ENCODE peak calls at places on chromosomes 3 and 15, in five cellular contexts. One of them, this sample, is unnamed.

GRCh38 chr3:142808103-142808917 is 80.6 kb downstream of the PCOLCE2 start:
- DNase-seq in H7: no peak
- DNase-seq in IMR-90: peak; percentile 72
- DNase-seq in adipocyte: peak; percentile 39
- DNase-seq in fibroblast of lung: peak; percentile 86
- DNase-seq in this sample: no peak

GRCh38 chr3:189914799-189915198 is 205.9 kb downstream of the P3H2 start:
- DNase-seq in fibroblast of lung: peak; percentile 95
- DNase-seq in adipocyte: peak; percentile 90
- DNase-seq in H7: no peak
- DNase-seq in IMR-90: peak; percentile 96
- DNase-seq in this sample: no peak

GRCh38 chr3:101603184-101603583 is 29.2 kb downstream of the PCNP start:
- DNase-seq in fibroblast of lung: no peak
- DNase-seq in IMR-90: no peak
- DNase-seq in H7: no peak
- DNase-seq in adipocyte: no peak
- DNase-seq in this sample: no peak

GRCh38 chr15:67290319-67290718 is 35.7 kb downstream of the IQCH start:
- DNase-seq in H7: no peak
- DNase-seq in adipocyte: peak; percentile 39
- DNase-seq in IMR-90: no peak
- DNase-seq in fibroblast of lung: peak; percentile 4
- DNase-seq in this sample: no peak

GRCh38 chr3:8769088-8769822 is at the start of gene OXTR:
- DNase-seq in IMR-90: peak; percentile 82
- DNase-seq in H7: peak; percentile 96
- DNase-seq in fibroblast of lung: peak; percentile 85
- DNase-seq in adipocyte: peak; percentile 93
- DNase-seq in this sample: no peak

GRCh38 chr3:129553771-129554170 is 10.8 kb downstream of the H1-8 start:
- DNase-seq in adipocyte: no peak
- DNase-seq in IMR-90: no peak
- DNase-seq in H7: no peak
- DNase-seq in fibroblast of lung: no peak
- DNase-seq in this sample: no peak

GRCh38 chr3:151538706-151539403 is 78.0 kb upstream of the IGSF10 start:
- DNase-seq in IMR-90: peak; percentile 30
- DNase-seq in H7: no peak
- DNase-seq in fibroblast of lung: peak; percentile 39
- DNase-seq in adipocyte: no peak
- DNase-seq in this sample: no peak

GRCh38 chr15:51359981-51360380 is 18.5 kb downstream of the GLDN start:
- DNase-seq in IMR-90: no peak
- DNase-seq in H7: no peak
- DNase-seq in fibroblast of lung: no peak
- DNase-seq in adipocyte: no peak
- DNase-seq in this sample: no peak

GRCh38 chr3:120145498-120146285 is 51.4 kb upstream of the GSK3B start:
- DNase-seq in IMR-90: peak; percentile 41
- DNase-seq in H7: no peak
- DNase-seq in adipocyte: peak; percentile 49
- DNase-seq in fibroblast of lung: peak; percentile 54
- DNase-seq in this sample: no peak

GRCh38 chr3:15113468-15113867 is 14.5 kb upstream of the RBSN start:
- DNase-seq in adipocyte: no peak
- DNase-seq in IMR-90: no peak
- DNase-seq in fibroblast of lung: no peak
- DNase-seq in H7: no peak
- DNase-seq in this sample: no peak

GRCh38 chr3:188780188-188781147 is 391.3 kb upstream of the TPRG1 start:
- DNase-seq in adipocyte: peak; percentile 26
- DNase-seq in fibroblast of lung: peak; percentile 40
- DNase-seq in H7: no peak
- DNase-seq in IMR-90: no peak
- DNase-seq in this sample: no peak

GRCh38 chr3:186640473-186640818 is 247 bp downstream of the FETUB start:
- DNase-seq in H7: no peak
- DNase-seq in adipocyte: no peak
- DNase-seq in fibroblast of lung: peak; percentile 54
- DNase-seq in IMR-90: no peak
- DNase-seq in this sample: no peak

GRCh38 chr15:75929799-75930565 is 26.3 kb downstream of the FBXO22 start:
- DNase-seq in IMR-90: no peak
- DNase-seq in H7: no peak
- DNase-seq in adipocyte: no peak
- DNase-seq in fibroblast of lung: no peak
- DNase-seq in this sample: no peak

GRCh38 chr3:138174421-138175122 is at the start of gene DBR1:
- DNase-seq in IMR-90: peak; percentile 80
- DNase-seq in fibroblast of lung: peak; percentile 77
- DNase-seq in adipocyte: peak; percentile 95
- DNase-seq in H7: peak; percentile 77
- DNase-seq in this sample: peak; percentile 70

GRCh38 chr3:111786922-111787321 is 72.1 kb upstream of the PHLDB2 start:
- DNase-seq in IMR-90: no peak
- DNase-seq in H7: no peak
- DNase-seq in adipocyte: no peak
- DNase-seq in fibroblast of lung: no peak
- DNase-seq in this sample: no peak

GRCh38 chr3:164940737-164941136 is 137.6 kb downstream of the SI start:
- DNase-seq in IMR-90: no peak
- DNase-seq in H7: no peak
- DNase-seq in fibroblast of lung: peak; percentile 25
- DNase-seq in adipocyte: no peak
- DNase-seq in this sample: no peak

GRCh38 chr3:18900994-18901393 is 247.3 kb upstream of the KCNH8 start:
- DNase-seq in IMR-90: no peak
- DNase-seq in fibroblast of lung: peak; percentile 28
- DNase-seq in H7: no peak
- DNase-seq in adipocyte: no peak
- DNase-seq in this sample: no peak

GRCh38 chr15:45378149-45378912 is at the start of gene GATM:
- DNase-seq in adipocyte: peak; percentile 91
- DNase-seq in fibroblast of lung: peak; percentile 85
- DNase-seq in IMR-90: peak; percentile 83
- DNase-seq in H7: peak; percentile 92
- DNase-seq in this sample: peak; percentile 70

GRCh38 chr3:51620543-51620942 is 50.5 kb upstream of the TEX264 start:
- DNase-seq in H7: no peak
- DNase-seq in fibroblast of lung: peak; percentile 62
- DNase-seq in adipocyte: peak; percentile 54
- DNase-seq in IMR-90: peak; percentile 83
- DNase-seq in this sample: no peak

GRCh38 chr3:88991496-88991895 is 115.9 kb upstream of the EPHA3 start:
- DNase-seq in IMR-90: peak; percentile 21
- DNase-seq in adipocyte: peak; percentile 32
- DNase-seq in H7: no peak
- DNase-seq in fibroblast of lung: peak; percentile 67
- DNase-seq in this sample: no peak

GRCh38 chr3:21705769-21706168 is 45.2 kb downstream of the ZNF385D start:
- DNase-seq in H7: no peak
- DNase-seq in adipocyte: peak; percentile 55
- DNase-seq in fibroblast of lung: peak; percentile 90
- DNase-seq in IMR-90: peak; percentile 69
- DNase-seq in this sample: no peak

GRCh38 chr15:69044899-69045298 is 30.4 kb downstream of the NOX5 start:
- DNase-seq in IMR-90: peak; percentile 69
- DNase-seq in H7: no peak
- DNase-seq in adipocyte: peak; percentile 69
- DNase-seq in fibroblast of lung: peak; percentile 74
- DNase-seq in this sample: no peak

GRCh38 chr15:31275331-31276262 is 51.0 kb upstream of the KLF13 start:
- DNase-seq in H7: peak; percentile 19
- DNase-seq in IMR-90: no peak
- DNase-seq in adipocyte: no peak
- DNase-seq in fibroblast of lung: no peak
- DNase-seq in this sample: no peak

GRCh38 chr15:41558400-41559238 is at the start of gene TYRO3:
- DNase-seq in adipocyte: peak; percentile 87
- DNase-seq in H7: peak; percentile 94
- DNase-seq in fibroblast of lung: peak; percentile 42
- DNase-seq in IMR-90: no peak
- DNase-seq in this sample: no peak

GRCh38 chr3:119309591-119309990 is 15.4 kb downstream of the ARHGAP31 start:
- DNase-seq in H7: no peak
- DNase-seq in adipocyte: no peak
- DNase-seq in IMR-90: no peak
- DNase-seq in fibroblast of lung: peak; percentile 75
- DNase-seq in this sample: no peak

GRCh38 chr15:23422946-23423708 is 23.9 kb downstream of the GOLGA6L2 start:
- DNase-seq in IMR-90: no peak
- DNase-seq in fibroblast of lung: peak; percentile 6
- DNase-seq in H7: no peak
- DNase-seq in adipocyte: no peak
- DNase-seq in this sample: no peak

GRCh38 chr15:58513008-58513407 is 81.2 kb downstream of the LIPC start:
- DNase-seq in H7: no peak
- DNase-seq in IMR-90: no peak
- DNase-seq in adipocyte: no peak
- DNase-seq in fibroblast of lung: no peak
- DNase-seq in this sample: no peak

GRCh38 chr3:20222274-20222673 is 36.3 kb upstream of the SGO1 start:
- DNase-seq in IMR-90: no peak
- DNase-seq in fibroblast of lung: no peak
- DNase-seq in adipocyte: no peak
- DNase-seq in H7: peak; percentile 6
- DNase-seq in this sample: no peak

GRCh38 chr3:32340039-32340438 is 51.6 kb upstream of the CMTM7 start:
- DNase-seq in fibroblast of lung: peak; percentile 47
- DNase-seq in IMR-90: peak; percentile 35
- DNase-seq in H7: peak; percentile 79
- DNase-seq in adipocyte: peak; percentile 64
- DNase-seq in this sample: peak; percentile 1

GRCh38 chr15:65421360-65422215 is 1.2 kb downstream of the IGDCC4 start:
- DNase-seq in fibroblast of lung: peak; percentile 89
- DNase-seq in IMR-90: peak; percentile 73
- DNase-seq in adipocyte: peak; percentile 65
- DNase-seq in H7: peak; percentile 95
- DNase-seq in this sample: peak; percentile 15

GRCh38 chr3:27722957-27723802 is 1.1 kb upstream of the EOMES start:
- DNase-seq in IMR-90: no peak
- DNase-seq in H7: peak; percentile 61
- DNase-seq in fibroblast of lung: no peak
- DNase-seq in adipocyte: peak; percentile 11
- DNase-seq in this sample: no peak

GRCh38 chr3:27724459-27725197 is 2.5 kb upstream of the EOMES start:
- DNase-seq in H7: peak; percentile 56
- DNase-seq in fibroblast of lung: no peak
- DNase-seq in adipocyte: no peak
- DNase-seq in IMR-90: no peak
- DNase-seq in this sample: no peak

GRCh38 chr3:27721717-27722564 is at the start of gene EOMES:
- DNase-seq in fibroblast of lung: peak; percentile 42
- DNase-seq in adipocyte: peak; percentile 33
- DNase-seq in H7: peak; percentile 91
- DNase-seq in IMR-90: no peak
- DNase-seq in this sample: no peak

GRCh38 chr3:27726240-27726639 is 4.1 kb upstream of the EOMES start:
- DNase-seq in IMR-90: no peak
- DNase-seq in adipocyte: no peak
- DNase-seq in H7: no peak
- DNase-seq in fibroblast of lung: no peak
- DNase-seq in this sample: no peak

GRCh38 chr3:27723803-27724458 is 1.8 kb upstream of the EOMES start:
- DNase-seq in H7: peak; percentile 50
- DNase-seq in adipocyte: no peak
- DNase-seq in fibroblast of lung: no peak
- DNase-seq in IMR-90: no peak
- DNase-seq in this sample: no peak
- H3K4me3 ChIP-seq in H7: no peak overlapping the region
- H3K4me3 ChIP-seq in adipocyte: peak overlapping the region; percentile 63
- H3K4me3 ChIP-seq in fibroblast of lung: peak overlapping the region; percentile 25
- H3K4me3 ChIP-seq in IMR-90: no peak overlapping the region
- H3K4me3 ChIP-seq in this sample: no peak overlapping the region

GRCh38 chr3:16658933-16659793 is 53.9 kb upstream of the DAZL start:
- DNase-seq in H7: no peak
- DNase-seq in fibroblast of lung: no peak
- DNase-seq in IMR-90: no peak
- DNase-seq in adipocyte: no peak
- DNase-seq in this sample: no peak
- H3K4me3 ChIP-seq in H7: no peak overlapping the region
- H3K4me3 ChIP-seq in fibroblast of lung: no peak overlapping the region
- H3K4me3 ChIP-seq in IMR-90: no peak overlapping the region
- H3K4me3 ChIP-seq in adipocyte: no peak overlapping the region
- H3K4me3 ChIP-seq in this sample: no peak overlapping the region

GRCh38 chr3:149596136-149596770 is 61.6 kb downstream of the WWTR1 start:
- DNase-seq in adipocyte: peak; percentile 57
- DNase-seq in H7: no peak
- DNase-seq in IMR-90: peak; percentile 54
- DNase-seq in fibroblast of lung: peak; percentile 57
- DNase-seq in this sample: no peak
- H3K4me3 ChIP-seq in adipocyte: no peak overlapping the region
- H3K4me3 ChIP-seq in H7: no peak overlapping the region
- H3K4me3 ChIP-seq in IMR-90: no peak overlapping the region
- H3K4me3 ChIP-seq in fibroblast of lung: no peak overlapping the region
- H3K4me3 ChIP-seq in this sample: no peak overlapping the region

DNA sequence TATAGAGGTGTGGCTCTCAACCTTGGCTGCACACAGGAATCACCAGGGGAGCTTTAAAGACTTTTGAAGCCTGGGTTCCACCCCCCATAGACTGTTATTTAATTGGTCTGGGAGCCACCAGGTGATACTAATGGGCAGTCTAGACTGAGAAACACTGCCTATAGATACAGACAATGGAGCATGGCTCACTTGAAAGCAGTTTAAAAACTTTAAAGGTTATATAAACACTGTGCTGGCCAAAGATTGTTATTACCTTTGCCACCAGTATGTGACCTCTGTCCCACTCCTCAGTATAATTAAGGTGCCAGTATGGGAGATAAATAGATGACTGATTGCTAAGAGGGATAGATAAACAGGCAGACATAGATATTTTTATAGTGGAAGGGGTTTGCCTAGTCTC is 3.8 kb downstream of the GOLIM4 start:
- DNase-seq in fibroblast of lung: no peak
- DNase-seq in IMR-90: no peak
- DNase-seq in adipocyte: no peak
- DNase-seq in H7: no peak
- DNase-seq in this sample: no peak
- H3K4me3 ChIP-seq in fibroblast of lung: peak overlapping the region; percentile 71
- H3K4me3 ChIP-seq in IMR-90: no peak overlapping the region
- H3K4me3 ChIP-seq in adipocyte: peak overlapping the region; percentile 6
- H3K4me3 ChIP-seq in H7: no peak overlapping the region
- H3K4me3 ChIP-seq in this sample: no peak overlapping the region

GRCh38 chr15:80667895-80668430 is 27.1 kb upstream of the ABHD17C start:
- DNase-seq in adipocyte: no peak
- DNase-seq in IMR-90: no peak
- DNase-seq in H7: no peak
- DNase-seq in fibroblast of lung: no peak
- DNase-seq in this sample: no peak
- H3K4me3 ChIP-seq in adipocyte: no peak overlapping the region
- H3K4me3 ChIP-seq in IMR-90: no peak overlapping the region
- H3K4me3 ChIP-seq in H7: no peak overlapping the region
- H3K4me3 ChIP-seq in fibroblast of lung: no peak overlapping the region
- H3K4me3 ChIP-seq in this sample: no peak overlapping the region

GRCh38 chr3:134487406-134487805 is 1.5 kb downstream of the CEP63 start:
- DNase-seq in adipocyte: no peak
- DNase-seq in H7: no peak
- DNase-seq in fibroblast of lung: no peak
- DNase-seq in IMR-90: no peak
- DNase-seq in this sample: peak; percentile 72
- H3K4me3 ChIP-seq in adipocyte: peak overlapping the region; percentile 99
- H3K4me3 ChIP-seq in H7: no peak overlapping the region
- H3K4me3 ChIP-seq in fibroblast of lung: peak overlapping the region; percentile 82
- H3K4me3 ChIP-seq in IMR-90: no peak overlapping the region
- H3K4me3 ChIP-seq in this sample: peak overlapping the region; percentile 81

This sample was measured in GM12864.